ENCODE peak calls at places on chromosomes 1 and 21, in ten cellular contexts. M is GM12878, J is tibial artery, D is pancreas, Y is PC-3, V is fibroblast of lung, A is bronchial epithelial cell, P is psoas muscle, T is lower lobe of right lung, C is hepatocyte. G is an unnamed sample.
A peak's percentile ranks its signal among the peaks of the same experiment; 100 is the strongest.

GRCh38 chr21:18529253-18529652 is 125.7 kb upstream of the TMPRSS15 start:
- DNase-seq in A (peak; percentile 68), T (no peak), P (no peak), V (peak; percentile 81), J (no peak), Y (peak; percentile 89), D (no peak), C (peak; percentile 17), M (no peak), G (no peak)

GRCh38 chr1:235689356-235689755 is 39.8 kb upstream of the GNG4 start:
- DNase-seq in J (no peak), D (no peak), T (no peak), M (no peak), Y (no peak), A (no peak), V (no peak), P (no peak), C (no peak), G (no peak)

GRCh38 chr1:118871510-118872240 is 116.5 kb downstream of the TBX15 start:
- DNase-seq in M (no peak), D (no peak), Y (peak; percentile 22), A (no peak), P (no peak), V (no peak), C (peak; percentile 5), T (no peak), J (no peak), G (no peak)

GRCh38 chr1:197774691-197775281 is 494 bp downstream of the DENND1B start:
- DNase-seq in C (peak; percentile 69), J (peak; percentile 47), D (peak; percentile 47), V (peak; percentile 41), A (no peak), T (peak; percentile 75), P (peak; percentile 78), Y (peak; percentile 30), M (no peak), G (no peak)

GRCh38 chr1:167408355-167408754 is 110.0 kb downstream of the CD247 start:
- DNase-seq in V (no peak), Y (no peak), A (no peak), T (no peak), M (no peak), J (no peak), C (no peak), P (no peak), D (no peak), G (no peak)

GRCh38 chr1:116345830-116346229 is 27.2 kb upstream of the ATP1A1 start:
- DNase-seq in J (no peak), D (no peak), T (no peak), V (no peak), M (no peak), P (no peak), Y (no peak), A (no peak), C (no peak), G (no peak)

GRCh38 chr1:34970220-34970735 is 14.9 kb downstream of the TMEM35B start:
- DNase-seq in V (no peak), C (no peak), D (no peak), Y (no peak), M (no peak), A (no peak), P (no peak), T (no peak), J (no peak), G (no peak)

GRCh38 chr1:67803380-67804279 is 29.6 kb downstream of the GNG12 start:
- DNase-seq in M (no peak), C (no peak), D (no peak), T (no peak), A (peak; percentile 90), J (no peak), P (no peak), V (peak; percentile 74), Y (no peak), G (no peak)

GRCh38 chr1:180674603-180675530 is 43.0 kb downstream of the XPR1 start:
- DNase-seq in M (no peak), D (no peak), V (peak; percentile 93), Y (no peak), T (no peak), C (peak; percentile 12), J (no peak), P (no peak), A (peak; percentile 10), G (no peak)

GRCh38 chr1:117060441-117061317 is 553 bp downstream of the TTF2 start:
- DNase-seq in T (no peak), P (no peak), V (peak; percentile 42), A (peak; percentile 64), D (peak; percentile 41), Y (peak; percentile 51), C (peak; percentile 74), J (no peak), M (peak; percentile 31), G (no peak)

GRCh38 chr1:29703596-29703995 is 467.3 kb downstream of the PTPRU start:
- DNase-seq in M (no peak), V (peak; percentile 58), A (peak; percentile 50), C (peak; percentile 50), J (no peak), Y (peak; percentile 59), P (peak; percentile 17), T (no peak), D (peak; percentile 31), G (no peak)

GRCh38 chr1:240385985-240386978 is 225.7 kb downstream of the GREM2 start:
- DNase-seq in J (no peak), M (no peak), V (peak; percentile 83), A (peak; percentile 85), T (no peak), P (no peak), D (no peak), Y (peak; percentile 93), C (peak; percentile 24), G (no peak)

GRCh38 chr1:32353886-32354570 is 8.3 kb downstream of the FAM229A start:
- DNase-seq in T (no peak), V (peak; percentile 70), J (peak; percentile 70), C (no peak), A (no peak), M (no peak), P (no peak), D (no peak), Y (no peak), G (no peak)

GRCh38 chr1:92708368-92708950 is 76.4 kb downstream of the EVI5 start:
- DNase-seq in C (no peak), J (no peak), A (no peak), P (no peak), Y (no peak), V (peak; percentile 28), T (no peak), D (no peak), M (no peak), G (no peak)

GRCh38 chr1:101291562-101292035 is 54.8 kb downstream of the S1PR1 start:
- DNase-seq in V (peak; percentile 80), Y (peak; percentile 40), M (no peak), C (peak; percentile 30), J (peak; percentile 43), A (peak; percentile 23), D (no peak), P (no peak), T (no peak), G (no peak)

GRCh38 chr1:62285984-62286481 is 33.2 kb downstream of the KANK4 start:
- DNase-seq in V (no peak), J (no peak), D (peak; percentile 61), A (peak; percentile 11), M (no peak), P (no peak), Y (peak; percentile 19), C (no peak), T (no peak), G (no peak)

GRCh38 chr1:179591592-179592580 is at the start of gene TDRD5:
- DNase-seq in C (no peak), J (no peak), A (no peak), V (no peak), D (peak; percentile 34), P (no peak), Y (no peak), M (no peak), T (peak; percentile 57), G (no peak)

GRCh38 chr1:151371744-151372410 is 628 bp downstream of the SELENBP1 start:
- DNase-seq in T (peak; percentile 67), M (no peak), J (peak; percentile 36), Y (peak; percentile 22), A (peak; percentile 36), D (peak; percentile 26), P (peak; percentile 77), V (peak; percentile 76), C (peak; percentile 45), G (no peak)

DNA sequence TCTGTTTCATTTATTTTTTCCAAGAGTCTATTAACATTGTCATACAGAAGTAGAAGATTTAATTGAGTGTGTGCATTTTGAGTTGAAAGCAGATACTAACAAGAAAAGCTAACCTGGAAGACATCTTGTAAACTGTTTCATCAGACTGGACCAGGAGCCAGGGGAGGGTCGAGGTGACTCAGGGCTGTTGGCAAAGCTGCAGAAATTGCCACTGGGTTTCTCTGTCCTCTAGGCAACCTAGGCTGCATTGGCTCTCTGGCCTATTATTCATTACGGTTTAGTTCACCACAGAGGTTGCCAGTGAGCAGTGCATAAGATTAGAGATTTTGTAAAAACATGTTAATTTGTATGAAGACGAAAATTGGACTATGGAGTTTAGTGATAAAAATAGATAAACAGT is 27.5 kb downstream of the ERG start:
- DNase-seq in J (no peak), T (no peak), V (peak; percentile 54), Y (peak; percentile 45), C (no peak), D (no peak), P (no peak), M (no peak), A (peak; percentile 81), G (no peak)
- H3K27me3 ChIP-seq in J (no peaks in the 10 kb centered on the region), T (peaks cover 9% of the 10 kb centered on the region), V (no peaks in the 10 kb centered on the region), Y (no peaks in the 10 kb centered on the region), C (no peaks in the 10 kb centered on the region), D (peaks cover 23% of the 10 kb centered on the region), P (no peaks in the 10 kb centered on the region), M (no peaks in the 10 kb centered on the region), A (no peaks in the 10 kb centered on the region), G (no peaks in the 10 kb centered on the region)

DNA sequence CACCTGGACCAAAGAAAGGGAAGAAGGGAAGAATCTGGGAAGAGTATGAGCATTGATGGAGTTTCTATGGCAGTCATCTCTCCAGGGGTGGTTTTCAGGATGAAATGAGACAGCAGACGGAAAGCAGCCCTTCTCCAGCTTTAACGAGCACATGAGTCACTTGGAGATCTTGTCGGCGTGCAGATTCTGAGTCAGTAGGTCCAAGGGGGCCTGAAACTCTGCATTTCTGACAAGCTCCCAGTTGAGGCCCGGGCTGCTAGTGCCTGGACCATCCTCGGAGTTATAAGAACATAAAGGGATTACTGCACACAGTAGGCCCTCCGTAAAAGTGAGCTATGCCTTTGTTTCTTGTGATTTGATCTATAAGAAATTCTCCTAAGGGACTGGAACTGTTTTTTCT is 17.6 kb downstream of the HSPG2 start:
- DNase-seq in V (peak; percentile 61), C (no peak), D (no peak), A (peak; percentile 55), M (no peak), J (no peak), P (no peak), T (no peak), Y (peak; percentile 77), G (no peak)
- H3K27me3 ChIP-seq in V (no peaks in the 10 kb centered on the region), C (no peaks in the 10 kb centered on the region), D (no peaks in the 10 kb centered on the region), A (no peaks in the 10 kb centered on the region), M (no peaks in the 10 kb centered on the region), J (no peaks in the 10 kb centered on the region), P (no peaks in the 10 kb centered on the region), T (no peaks in the 10 kb centered on the region), Y (no peaks in the 10 kb centered on the region), G (no peaks in the 10 kb centered on the region)

GRCh38 chr1:10793129-10793651 is 3.3 kb downstream of the CASZ1 start:
- DNase-seq in M (no peak), V (peak; percentile 29), T (no peak), J (no peak), Y (peak; percentile 46), A (peak; percentile 42), P (no peak), D (no peak), C (peak; percentile 54), G (no peak)
- H3K27me3 ChIP-seq in M (peaks cover 13% of the 10 kb centered on the region), V (peaks cover 29% of the 10 kb centered on the region), T (peaks cover 46% of the 10 kb centered on the region), J (peaks cover 31% of the 10 kb centered on the region), Y (no peaks in the 10 kb centered on the region), A (no peaks in the 10 kb centered on the region), P (no peaks in the 10 kb centered on the region), D (no peaks in the 10 kb centered on the region), C (peaks cover 21% of the 10 kb centered on the region), G (peaks cover 84% of the 10 kb centered on the region)

GRCh38 chr1:38787041-38787440 is 72.5 kb downstream of the RRAGC start:
- DNase-seq in T (no peak), J (no peak), D (no peak), M (no peak), A (no peak), V (no peak), Y (no peak), C (no peak), P (no peak), G (no peak)
- H3K27me3 ChIP-seq in T (peaks cover 80% of the 10 kb centered on the region), J (peaks cover 81% of the 10 kb centered on the region), D (peaks cover 34% of the 10 kb centered on the region), M (no peaks in the 10 kb centered on the region), A (peaks cover 8% of the 10 kb centered on the region), V (peaks cover 16% of the 10 kb centered on the region), Y (peaks cover 64% of the 10 kb centered on the region), C (peaks cover 25% of the 10 kb centered on the region), P (no peaks in the 10 kb centered on the region), G (peaks cover 35% of the 10 kb centered on the region)

G was measured in dorsolateral prefrontal cortex.